ENCODE peak calls at places on chromosomes 11 and 22, in ten cellular contexts. O is HL-60, E is A549, F is ascending aorta, Y is psoas muscle, J is fibroblast of pulmonary artery, V is transverse colon, P is DND-41, K is RWPE1, Z is fibroblast of lung. C is an unnamed sample.

GRCh38 chr11:844693-845644 is 2.3 kb downstream of the TSPAN4 start:
- DNase-seq in O (no peak), E (peak), F (peak), Y (peak), J (peak), V (peak), P (peak), K (peak), Z (peak), C (peak)

GRCh38 chr22:32571764-32572163 is 97.2 kb downstream of the FBXO7 start:
- DNase-seq in O (no peak), E (no peak), F (no peak), Y (no peak), J (no peak), V (no peak), P (peak), K (no peak), Z (no peak), C (no peak)

GRCh38 chr22:26417406-26417805 is 11.7 kb upstream of the ASPHD2 start:
- DNase-seq in O (no peak), E (no peak), F (no peak), Y (no peak), J (no peak), V (no peak), P (no peak), K (no peak), Z (no peak), C (no peak)

GRCh38 chr22:45952553-45952952 is 24.4 kb downstream of the WNT7B start:
- DNase-seq in O (no peak), E (no peak), F (no peak), Y (no peak), J (no peak), V (no peak), P (no peak), K (no peak), Z (no peak), C (no peak)

GRCh38 chr11:17564687-17565042 is 17.6 kb downstream of the OTOG start:
- DNase-seq in O (no peak), E (peak), F (no peak), Y (no peak), J (no peak), V (no peak), P (peak), K (no peak), Z (no peak), C (no peak)

GRCh38 chr11:90635886-90636285 is 413.0 kb upstream of the CHORDC1 start:
- DNase-seq in O (no peak), E (no peak), F (no peak), Y (no peak), J (no peak), V (no peak), P (no peak), K (no peak), Z (no peak), C (no peak)

GRCh38 chr22:46229701-46230100 is 20.4 kb downstream of the CDPF1 start:
- DNase-seq in O (no peak), E (no peak), F (no peak), Y (no peak), J (peak), V (no peak), P (no peak), K (no peak), Z (no peak), C (no peak)

GRCh38 chr11:47337229-47337924 is 15.1 kb downstream of the MYBPC3 start:
- DNase-seq in O (no peak), E (peak), F (no peak), Y (no peak), J (no peak), V (no peak), P (no peak), K (no peak), Z (no peak), C (no peak)

GRCh38 chr11:8337396-8337795 is 73.7 kb upstream of the LMO1 start:
- DNase-seq in O (no peak), E (no peak), F (no peak), Y (no peak), J (no peak), V (no peak), P (no peak), K (no peak), Z (no peak), C (no peak)

GRCh38 chr11:117836077-117836960 is 11.8 kb upstream of the FXYD2 start:
- DNase-seq in O (peak), E (no peak), F (no peak), Y (no peak), J (no peak), V (peak), P (no peak), K (no peak), Z (no peak), C (no peak)

GRCh38 chr11:133163463-133164419 is 368.6 kb downstream of the OPCML start:
- DNase-seq in O (no peak), E (peak), F (no peak), Y (no peak), J (peak), V (no peak), P (peak), K (no peak), Z (peak), C (no peak)

DNA sequence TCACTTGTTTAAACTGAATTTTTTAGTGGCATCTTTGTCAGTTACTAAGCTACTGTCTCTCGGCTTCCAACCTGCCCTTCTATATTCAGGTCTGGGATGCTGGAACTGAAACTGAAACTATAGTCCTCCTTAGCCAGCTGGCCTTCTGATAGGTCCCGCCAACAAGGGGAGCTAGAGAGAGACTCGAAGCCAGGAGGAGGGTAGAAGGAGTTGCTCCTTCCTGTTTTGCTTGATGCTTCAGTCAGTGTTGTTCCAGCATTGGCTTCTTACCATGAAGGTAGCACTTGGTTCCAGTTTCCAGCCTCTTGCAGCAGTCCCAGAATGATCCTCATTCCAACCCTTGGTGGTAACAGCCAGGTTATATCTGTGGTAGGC is 32.9 kb upstream of the HORMAD2 start:
- DNase-seq in O (peak), E (no peak), F (no peak), Y (no peak), J (peak), V (no peak), P (peak), K (no peak), Z (no peak), C (no peak)
- TF ChIP-seq CTCF in O (peak), E (no peak), F (no peak), Y (no peak), J (no peak), V (no peak), P (peak), K (no peak), Z (no peak), C (no peak)

GRCh38 chr11:64714664-64715063 is 8.3 kb downstream of the NRXN2 start:
- DNase-seq in O (no peak), E (no peak), F (no peak), Y (no peak), J (no peak), V (no peak), P (no peak), K (no peak), Z (no peak), C (no peak)

GRCh38 chr11:64712430-64713030 is 10.5 kb downstream of the NRXN2 start:
- DNase-seq in O (no peak), E (no peak), F (no peak), Y (no peak), J (no peak), V (no peak), P (no peak), K (no peak), Z (no peak), C (no peak)

GRCh38 chr11:64713781-64714363 is 9.1 kb downstream of the NRXN2 start:
- DNase-seq in O (no peak), E (no peak), F (no peak), Y (no peak), J (no peak), V (no peak), P (no peak), K (no peak), Z (no peak), C (no peak)

GRCh38 chr11:64711944-64712306 is 11.1 kb downstream of the NRXN2 start:
- DNase-seq in O (no peak), E (no peak), F (no peak), Y (no peak), J (no peak), V (no peak), P (no peak), K (no peak), Z (no peak), C (no peak)

GRCh38 chr11:64713031-64713780 is 9.8 kb downstream of the NRXN2 start:
- DNase-seq in O (no peak), E (peak), F (no peak), Y (no peak), J (peak), V (peak), P (no peak), K (peak), Z (peak), C (no peak)
- TF ChIP-seq CTCF in O (no peak), E (no peak), F (no peak), Y (no peak), J (no peak), V (no peak), P (no peak), K (no peak), Z (no peak), C (no peak)

GRCh38 chr22:43919106-43919965 is 4.3 kb upstream of the PNPLA3 start:
- DNase-seq in O (no peak), E (no peak), F (no peak), Y (no peak), J (no peak), V (no peak), P (no peak), K (no peak), Z (peak), C (no peak)

GRCh38 chr22:43923191-43923590 is 414 bp upstream of the PNPLA3 start:
- DNase-seq in O (no peak), E (no peak), F (no peak), Y (no peak), J (no peak), V (no peak), P (no peak), K (no peak), Z (peak), C (no peak)

GRCh38 chr22:43923631-43924548 is at the start of gene PNPLA3:
- DNase-seq in O (peak), E (peak), F (peak), Y (peak), J (peak), V (peak), P (no peak), K (peak), Z (peak), C (peak)

GRCh38 chr22:43921361-43921760 is 2.2 kb upstream of the PNPLA3 start:
- DNase-seq in O (no peak), E (no peak), F (no peak), Y (no peak), J (peak), V (no peak), P (no peak), K (no peak), Z (peak), C (no peak)

DNA sequence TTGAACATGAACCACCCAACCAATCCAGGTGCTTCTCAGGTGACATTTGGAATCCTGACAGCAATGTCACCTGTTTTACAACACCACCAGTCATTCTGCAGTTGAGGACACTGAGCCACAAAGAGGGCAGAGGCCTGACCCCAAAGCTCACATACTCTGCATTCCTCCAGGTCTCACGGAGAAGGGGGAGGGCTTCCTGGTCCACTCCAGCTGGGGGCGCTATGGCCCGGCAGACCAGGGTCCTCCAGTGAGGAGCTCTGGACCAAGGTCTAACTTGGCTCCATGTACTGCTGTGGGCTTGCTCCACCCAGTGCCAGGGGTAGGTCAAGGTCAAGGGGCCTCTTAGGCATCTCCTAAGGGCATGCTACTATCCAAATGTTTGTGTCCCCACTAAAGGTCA is 1.5 kb upstream of the PNPLA3 start:
- DNase-seq in O (no peak), E (no peak), F (no peak), Y (no peak), J (no peak), V (no peak), P (no peak), K (no peak), Z (no peak), C (no peak)
- TF ChIP-seq CTCF in O (no peak), E (no peak), F (no peak), Y (no peak), J (peak), V (no peak), P (no peak), K (no peak), Z (no peak), C (no peak)

DNA sequence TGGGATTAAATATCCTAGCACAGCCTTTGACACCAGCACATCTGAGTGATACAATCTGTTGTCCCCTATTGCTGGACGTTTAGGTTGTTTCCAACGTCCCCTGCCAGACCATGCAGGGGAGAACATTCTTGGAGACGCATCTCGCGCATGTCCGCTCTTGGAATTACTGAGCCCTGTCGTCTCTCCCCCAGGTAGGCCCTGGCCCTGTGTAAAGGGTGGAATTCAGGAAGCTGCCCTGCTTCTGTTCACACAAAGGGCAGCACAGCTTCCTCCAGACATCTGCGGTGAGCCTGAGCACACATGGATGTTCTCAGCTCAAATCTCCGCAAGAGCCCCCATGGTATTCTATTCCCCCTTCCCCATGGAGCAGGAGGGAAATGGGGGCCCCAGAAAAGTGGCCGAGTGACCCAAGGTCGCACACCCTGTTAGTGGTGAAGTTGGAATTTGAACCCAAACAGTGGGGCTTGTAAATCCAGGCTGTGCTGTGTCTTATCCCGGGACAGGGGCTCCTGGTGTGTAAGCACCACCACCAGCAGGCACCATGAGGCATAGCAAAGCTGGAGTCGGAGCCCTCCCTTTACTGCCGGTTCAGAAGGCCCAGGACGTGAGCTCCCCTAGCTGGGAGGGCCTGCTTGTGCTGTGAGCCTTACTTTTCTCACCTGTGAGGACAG is 5.0 kb upstream of the FGF19 start:
- DNase-seq in O (no peak), E (no peak), F (no peak), Y (no peak), J (no peak), V (no peak), P (no peak), K (no peak), Z (no peak), C (no peak)
- TF ChIP-seq CTCF in O (no peak), E (no peak), F (no peak), Y (no peak), J (no peak), V (no peak), P (no peak), K (no peak), Z (no peak), C (no peak)

GRCh38 chr22:36455571-36456458 is 25.6 kb downstream of the TXN2 start:
- DNase-seq in O (no peak), E (no peak), F (no peak), Y (peak), J (no peak), V (no peak), P (no peak), K (no peak), Z (no peak), C (no peak)

GRCh38 chr22:36453266-36453607 is 28.2 kb downstream of the TXN2 start:
- DNase-seq in O (no peak), E (no peak), F (no peak), Y (no peak), J (no peak), V (peak), P (no peak), K (no peak), Z (no peak), C (no peak)

GRCh38 chr22:36453855-36454378 is 27.5 kb downstream of the TXN2 start:
- DNase-seq in O (no peak), E (no peak), F (no peak), Y (no peak), J (no peak), V (no peak), P (no peak), K (no peak), Z (no peak), C (no peak)

GRCh38 chr22:36456459-36456835 is 25.0 kb downstream of the TXN2 start:
- DNase-seq in O (peak), E (no peak), F (no peak), Y (no peak), J (no peak), V (no peak), P (no peak), K (no peak), Z (no peak), C (no peak)

GRCh38 chr22:36454916-36455570 is 26.4 kb downstream of the TXN2 start:
- DNase-seq in O (peak), E (peak), F (peak), Y (peak), J (peak), V (peak), P (peak), K (peak), Z (peak), C (peak)
- TF ChIP-seq CTCF in O (no peak), E (peak), F (no peak), Y (no peak), J (no peak), V (no peak), P (peak), K (no peak), Z (no peak), C (no peak)

DNA sequence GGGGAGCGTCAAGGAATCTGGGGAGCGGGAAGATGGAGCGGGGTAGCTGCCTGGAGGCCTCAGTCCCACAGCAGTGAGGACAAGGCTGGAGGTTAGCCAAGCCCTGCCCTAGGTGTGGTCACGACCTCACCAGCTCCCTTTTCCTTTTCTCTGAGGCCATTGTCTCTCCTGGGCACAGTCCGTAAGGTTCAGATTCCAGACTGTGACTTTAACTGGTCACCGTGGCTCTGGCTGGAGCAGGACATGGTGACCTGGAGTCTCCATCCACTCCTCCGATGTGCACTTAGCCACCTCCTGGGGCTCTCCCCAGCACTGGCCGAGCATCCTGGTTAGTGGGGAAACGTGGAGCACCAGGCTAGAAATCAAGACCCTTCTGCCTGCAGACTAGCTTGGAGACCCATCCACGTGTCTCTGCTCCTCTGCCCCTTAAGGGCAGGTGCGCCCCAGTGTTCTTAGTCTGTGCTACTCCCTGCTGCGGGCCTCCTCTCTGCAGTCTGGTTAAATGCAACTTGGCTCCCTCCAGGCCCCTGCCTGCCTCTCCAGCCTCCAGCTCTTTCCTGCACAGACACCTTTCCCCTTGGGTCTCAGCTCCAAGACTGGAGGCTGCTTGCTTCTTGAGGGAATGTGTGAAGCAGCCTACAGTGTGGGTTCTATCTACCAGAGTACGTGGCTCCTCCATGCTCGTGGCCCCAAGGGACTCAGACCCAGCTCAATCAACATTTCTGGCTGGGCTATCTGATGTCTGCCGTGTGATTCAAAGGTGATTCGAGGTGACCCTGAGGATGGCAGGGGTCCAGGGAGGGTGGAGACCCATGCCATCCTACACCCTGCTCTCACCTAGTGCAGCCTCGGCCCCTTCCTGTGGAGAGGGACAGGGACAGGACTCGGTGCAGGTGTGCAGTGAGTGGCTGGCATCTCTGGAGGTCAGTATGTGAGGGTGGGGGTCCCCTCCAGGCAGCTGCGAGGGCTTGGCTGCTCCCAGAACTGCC is 5.2 kb downstream of the SLC25A1 start:
- DNase-seq in O (no peak), E (no peak), F (no peak), Y (no peak), J (no peak), V (peak), P (no peak), K (no peak), Z (no peak), C (no peak)
- TF ChIP-seq CTCF in O (no peak), E (no peak), F (no peak), Y (no peak), J (no peak), V (no peak), P (no peak), K (no peak), Z (no peak), C (no peak)

GRCh38 chr11:71188886-71189767 is 63.2 kb downstream of the SHANK2 start:
- DNase-seq in O (no peak), E (no peak), F (no peak), Y (peak), J (no peak), V (no peak), P (no peak), K (no peak), Z (no peak), C (no peak)
- TF ChIP-seq CTCF in O (no peak), E (no peak), F (no peak), Y (no peak), J (no peak), V (no peak), P (no peak), K (no peak), Z (no peak), C (no peak)

DNA sequence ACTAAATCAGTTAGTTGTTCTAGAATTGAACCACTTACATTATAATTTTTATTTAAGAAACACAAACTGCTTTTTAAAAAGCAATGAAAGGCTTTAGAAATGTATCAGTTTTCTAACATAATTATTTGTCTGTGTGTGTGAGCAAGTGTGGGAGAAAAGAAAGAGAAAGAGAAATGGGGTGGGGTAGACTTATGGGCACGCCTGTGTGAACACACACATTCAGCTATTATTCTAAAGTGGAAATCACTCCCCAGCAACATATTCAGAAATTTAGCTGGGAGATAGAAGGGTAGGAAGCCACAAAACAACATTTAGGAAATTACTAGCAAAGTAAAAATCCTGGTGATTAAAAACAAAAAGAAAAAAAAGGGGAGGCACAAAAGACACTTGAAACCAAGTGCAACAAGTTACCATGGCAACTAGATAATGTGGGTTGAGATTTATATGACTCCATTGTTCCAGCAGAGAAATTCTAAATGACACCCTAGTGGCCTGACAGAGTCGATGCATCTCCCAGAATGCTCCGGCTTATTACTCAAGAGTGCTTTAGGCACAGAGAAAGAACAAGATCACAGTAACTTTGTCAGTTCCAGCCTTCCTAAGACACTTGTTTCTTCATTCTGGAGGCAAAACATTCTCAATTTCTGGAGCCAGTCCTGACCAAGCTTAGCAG is 444.6 kb downstream of the DLG2 start:
- DNase-seq in O (peak), E (peak), F (no peak), Y (no peak), J (peak), V (no peak), P (no peak), K (no peak), Z (peak), C (no peak)
- TF ChIP-seq CTCF in O (no peak), E (no peak), F (no peak), Y (peak), J (peak), V (peak), P (peak), K (peak), Z (peak), C (no peak)

GRCh38 chr22:19604711-19605268 is 80.6 kb upstream of the CLDN5 start:
- DNase-seq in O (no peak), E (no peak), F (no peak), Y (no peak), J (no peak), V (no peak), P (no peak), K (no peak), Z (no peak), C (no peak)
- TF ChIP-seq CTCF in O (no peak), E (no peak), F (no peak), Y (no peak), J (no peak), V (no peak), P (no peak), K (no peak), Z (no peak), C (no peak)